ENCODE peak calls at places on chromosome 6, in five cellular contexts. One of them, this sample, is unnamed.

GRCh38 chr6:34630040-34630439 is 66.5 kb downstream of the ILRUN start:
- DNase-seq in adrenal gland: no peak
- DNase-seq in prostate gland: no peak
- DNase-seq in GM23338: no peak
- DNase-seq in heart right ventricle: no peak
- DNase-seq in this sample: peak

GRCh38 chr6:9699890-9700289 is 715.0 kb downstream of the TFAP2A start:
- DNase-seq in prostate gland: no peak
- DNase-seq in GM23338: no peak
- DNase-seq in adrenal gland: no peak
- DNase-seq in heart right ventricle: no peak
- DNase-seq in this sample: no peak

GRCh38 chr6:14676084-14676483 is 558.5 kb downstream of the CD83 start:
- DNase-seq in heart right ventricle: no peak
- DNase-seq in adrenal gland: no peak
- DNase-seq in prostate gland: no peak
- DNase-seq in GM23338: no peak
- DNase-seq in this sample: no peak

GRCh38 chr6:138722425-138723371 is 50.9 kb upstream of the CCDC28A start:
- DNase-seq in prostate gland: no peak
- DNase-seq in adrenal gland: no peak
- DNase-seq in GM23338: no peak
- DNase-seq in heart right ventricle: no peak
- DNase-seq in this sample: peak

GRCh38 chr6:85641522-85641915 is 1.2 kb downstream of the SYNCRIP start:
- DNase-seq in heart right ventricle: no peak
- DNase-seq in prostate gland: no peak
- DNase-seq in adrenal gland: no peak
- DNase-seq in GM23338: no peak
- DNase-seq in this sample: no peak

GRCh38 chr6:155050311-155050710 is 55.2 kb downstream of the TIAM2 start:
- DNase-seq in heart right ventricle: no peak
- DNase-seq in adrenal gland: no peak
- DNase-seq in GM23338: no peak
- DNase-seq in prostate gland: no peak
- DNase-seq in this sample: peak

GRCh38 chr6:87879144-87879861 is 168.3 kb upstream of the SPACA1 start:
- DNase-seq in adrenal gland: no peak
- DNase-seq in heart right ventricle: no peak
- DNase-seq in GM23338: no peak
- DNase-seq in prostate gland: no peak
- DNase-seq in this sample: no peak

GRCh38 chr6:33207569-33208088 is 671 bp upstream of the RING1 start:
- DNase-seq in prostate gland: no peak
- DNase-seq in adrenal gland: peak
- DNase-seq in heart right ventricle: peak
- DNase-seq in GM23338: peak
- DNase-seq in this sample: peak

GRCh38 chr6:1917628-1918371 is 308.1 kb downstream of the FOXC1 start:
- DNase-seq in adrenal gland: peak
- DNase-seq in GM23338: no peak
- DNase-seq in heart right ventricle: no peak
- DNase-seq in prostate gland: no peak
- DNase-seq in this sample: peak

GRCh38 chr6:31710490-31711219 is 4.0 kb downstream of the LY6G6F start:
- DNase-seq in heart right ventricle: no peak
- DNase-seq in prostate gland: no peak
- DNase-seq in GM23338: no peak
- DNase-seq in adrenal gland: no peak
- DNase-seq in this sample: no peak

GRCh38 chr6:42162812-42163211 is 10.4 kb upstream of the GUCA1A start:
- DNase-seq in adrenal gland: no peak
- DNase-seq in prostate gland: no peak
- DNase-seq in GM23338: no peak
- DNase-seq in heart right ventricle: no peak
- DNase-seq in this sample: no peak

GRCh38 chr6:121482751-121483150 is 47.3 kb downstream of the GJA1 start:
- DNase-seq in prostate gland: no peak
- DNase-seq in adrenal gland: no peak
- DNase-seq in heart right ventricle: no peak
- DNase-seq in GM23338: no peak
- DNase-seq in this sample: no peak

GRCh38 chr6:17493286-17493685 is 99.9 kb downstream of the CAP2 start:
- DNase-seq in adrenal gland: peak
- DNase-seq in heart right ventricle: no peak
- DNase-seq in GM23338: no peak
- DNase-seq in prostate gland: no peak
- DNase-seq in this sample: peak

GRCh38 chr6:135094403-135094821 is 39.8 kb upstream of the HBS1L start:
- DNase-seq in adrenal gland: no peak
- DNase-seq in heart right ventricle: no peak
- DNase-seq in GM23338: no peak
- DNase-seq in prostate gland: no peak
- DNase-seq in this sample: no peak

GRCh38 chr6:34922177-34922663 is 33.2 kb downstream of the ANKS1A start:
- DNase-seq in prostate gland: no peak
- DNase-seq in adrenal gland: no peak
- DNase-seq in heart right ventricle: no peak
- DNase-seq in GM23338: no peak
- DNase-seq in this sample: peak

GRCh38 chr6:38638941-38639497 is 710 bp downstream of the BTBD9 start:
- DNase-seq in adrenal gland: peak
- DNase-seq in GM23338: peak
- DNase-seq in prostate gland: no peak
- DNase-seq in heart right ventricle: peak
- DNase-seq in this sample: peak

GRCh38 chr6:107871981-107872380 is 47.9 kb upstream of the SCML4 start:
- DNase-seq in heart right ventricle: no peak
- DNase-seq in adrenal gland: no peak
- DNase-seq in GM23338: no peak
- DNase-seq in prostate gland: no peak
- DNase-seq in this sample: no peak

GRCh38 chr6:156776470-156776840 is 723 bp upstream of the ARID1B start:
- DNase-seq in prostate gland: peak
- DNase-seq in heart right ventricle: no peak
- DNase-seq in adrenal gland: no peak
- DNase-seq in GM23338: no peak
- DNase-seq in this sample: peak

GRCh38 chr6:158642805-158643489 is 1.6 kb downstream of the DYNLT1 start:
- DNase-seq in prostate gland: no peak
- DNase-seq in adrenal gland: no peak
- DNase-seq in heart right ventricle: no peak
- DNase-seq in GM23338: no peak
- DNase-seq in this sample: no peak

GRCh38 chr6:158645064-158646022 is 800 bp upstream of the DYNLT1 start:
- DNase-seq in adrenal gland: no peak
- DNase-seq in GM23338: no peak
- DNase-seq in prostate gland: no peak
- DNase-seq in heart right ventricle: no peak
- DNase-seq in this sample: no peak

GRCh38 chr6:158646023-158646888 is 1.7 kb upstream of the DYNLT1 start:
- DNase-seq in GM23338: no peak
- DNase-seq in adrenal gland: no peak
- DNase-seq in heart right ventricle: no peak
- DNase-seq in prostate gland: no peak
- DNase-seq in this sample: no peak

GRCh38 chr6:158642097-158642601 is 2.4 kb downstream of the DYNLT1 start:
- DNase-seq in adrenal gland: peak
- DNase-seq in heart right ventricle: peak
- DNase-seq in prostate gland: no peak
- DNase-seq in GM23338: no peak
- DNase-seq in this sample: peak

DNA sequence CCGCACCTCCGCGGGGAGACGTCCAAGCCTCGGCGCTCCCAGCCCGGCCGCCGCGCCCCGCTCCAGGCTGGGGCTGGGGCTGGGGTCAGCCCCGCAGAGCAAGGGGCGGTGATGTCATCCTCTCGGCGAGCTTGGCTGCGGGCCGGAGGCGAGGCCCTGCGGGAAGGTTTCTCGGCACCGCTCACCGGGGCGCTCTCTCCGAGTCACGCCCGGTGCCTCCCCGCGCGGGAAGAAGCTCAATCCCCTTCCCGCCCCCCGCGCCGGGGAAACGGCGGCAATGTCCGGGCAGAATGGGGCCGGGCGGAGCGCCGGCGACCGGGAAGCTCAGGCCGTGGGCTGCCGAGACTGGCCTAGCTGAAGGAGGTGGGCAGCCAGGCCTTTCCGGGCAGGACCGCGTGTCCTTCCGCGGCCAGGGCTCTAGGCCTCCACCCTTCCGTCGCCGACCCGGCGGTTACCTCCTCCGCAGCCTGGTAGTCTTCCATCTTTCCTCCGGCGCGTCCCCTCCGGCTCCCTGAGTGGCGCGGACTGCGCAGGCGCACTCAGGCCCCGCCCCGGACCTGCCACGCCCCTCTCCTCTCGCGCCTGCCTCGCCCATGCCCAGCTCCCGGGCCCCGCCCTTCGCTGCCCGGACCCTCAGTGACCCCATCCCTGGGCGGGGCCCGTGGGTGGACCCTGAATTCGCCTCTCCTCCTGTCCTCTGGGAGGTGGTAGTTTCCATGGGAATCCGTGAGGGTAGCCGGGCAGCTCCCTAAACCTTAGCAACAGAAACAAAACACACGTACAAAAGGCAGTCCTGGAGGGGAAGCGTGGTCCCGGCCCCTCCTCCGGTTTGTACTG is at the start of gene DYNLT1:
- DNase-seq in prostate gland: peak
- DNase-seq in adrenal gland: peak
- DNase-seq in heart right ventricle: peak
- DNase-seq in GM23338: peak
- DNase-seq in this sample: peak
- H3K4me3 ChIP-seq in prostate gland: peak
- H3K4me3 ChIP-seq in adrenal gland: peak
- H3K4me3 ChIP-seq in heart right ventricle: peak
- H3K4me3 ChIP-seq in GM23338: peak
- H3K4me3 ChIP-seq in this sample: peak

DNA sequence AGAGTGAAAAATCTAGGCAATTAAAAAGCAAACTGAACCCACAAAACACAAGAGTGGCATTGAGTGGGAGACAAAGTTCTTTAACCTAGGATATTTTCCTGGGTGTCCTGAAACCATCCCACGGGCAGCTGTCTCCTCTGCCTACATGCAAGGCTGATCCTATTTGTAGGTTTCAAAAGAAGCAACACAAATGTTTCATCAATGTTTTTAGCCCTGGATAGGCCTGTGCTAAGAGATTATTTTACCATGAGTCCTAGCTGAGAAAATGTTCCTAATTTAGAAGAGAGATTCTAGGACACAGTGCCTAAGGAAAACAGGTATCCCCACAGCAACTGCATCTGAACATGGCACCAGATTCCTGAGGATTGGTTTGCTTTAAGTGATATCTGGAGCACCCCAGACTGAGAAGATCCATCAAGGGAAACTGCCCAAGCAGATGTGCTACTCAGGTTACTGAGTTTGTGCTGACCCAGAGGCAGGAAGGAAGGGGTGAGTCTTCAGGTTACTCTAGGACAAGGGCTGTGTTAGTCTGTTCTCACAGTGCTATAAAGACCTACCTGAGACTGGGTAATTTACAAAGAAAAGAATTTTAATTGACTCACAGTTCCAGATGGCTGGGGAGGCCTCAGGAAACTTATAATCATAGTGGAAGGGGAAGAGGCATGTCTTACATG is 111.6 kb upstream of the UST start:
- DNase-seq in adrenal gland: no peak
- DNase-seq in heart right ventricle: no peak
- DNase-seq in GM23338: no peak
- DNase-seq in prostate gland: no peak
- DNase-seq in this sample: no peak
- H3K27ac ChIP-seq in adrenal gland: no peak
- H3K27ac ChIP-seq in heart right ventricle: no peak
- H3K27ac ChIP-seq in GM23338: no peak
- H3K27ac ChIP-seq in prostate gland: no peak
- H3K27ac ChIP-seq in this sample: no peak

DNA sequence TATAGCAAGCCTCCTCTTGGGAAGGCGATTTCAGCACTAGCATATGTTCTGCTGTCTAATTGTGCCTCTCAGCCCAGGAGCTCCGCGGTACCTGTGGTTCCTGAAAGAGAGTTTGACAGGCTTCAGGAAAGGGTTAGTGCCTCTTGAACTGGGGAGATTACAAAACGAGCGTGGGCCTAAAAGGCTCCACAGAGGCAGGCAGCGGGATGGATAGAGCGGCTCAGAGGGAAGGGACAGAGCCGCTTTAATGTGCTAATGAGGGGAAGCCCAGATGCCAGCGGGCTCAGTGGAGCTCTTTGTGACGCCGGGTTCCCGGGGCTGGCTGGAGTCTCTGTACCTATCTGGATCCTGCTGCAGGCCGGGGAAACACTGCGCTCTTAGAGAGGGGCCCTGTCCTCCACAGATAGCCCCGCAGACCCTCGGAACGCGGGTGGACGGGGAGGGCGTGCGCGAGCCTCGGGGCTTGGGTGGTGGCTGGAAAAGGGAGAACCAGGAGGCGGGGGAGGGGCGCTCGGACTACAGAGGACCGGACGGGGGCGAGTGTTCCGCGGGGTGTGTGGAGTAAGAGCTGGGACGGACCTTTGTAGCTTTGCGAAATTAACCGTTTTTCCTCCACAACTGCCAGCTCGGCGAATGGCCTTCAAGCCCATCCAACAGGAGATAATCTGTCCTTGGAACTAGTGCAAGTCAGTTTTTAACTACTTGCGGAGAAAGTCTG is 12.9 kb downstream of the SLC35F1 start:
- DNase-seq in adrenal gland: peak
- DNase-seq in GM23338: peak
- DNase-seq in prostate gland: peak
- DNase-seq in heart right ventricle: no peak
- DNase-seq in this sample: no peak
- H3K4me3 ChIP-seq in adrenal gland: peak
- H3K4me3 ChIP-seq in GM23338: peak
- H3K4me3 ChIP-seq in prostate gland: peak
- H3K4me3 ChIP-seq in heart right ventricle: peak
- H3K4me3 ChIP-seq in this sample: peak

GRCh38 chr6:49462071-49462470 is 982 bp downstream of the MMUT start:
- DNase-seq in prostate gland: no peak
- DNase-seq in adrenal gland: no peak
- DNase-seq in heart right ventricle: no peak
- DNase-seq in GM23338: no peak
- DNase-seq in this sample: no peak

GRCh38 chr6:49462599-49462926 is 490 bp downstream of the MMUT start:
- DNase-seq in prostate gland: no peak
- DNase-seq in adrenal gland: no peak
- DNase-seq in GM23338: peak
- DNase-seq in heart right ventricle: no peak
- DNase-seq in this sample: no peak

GRCh38 chr6:49462927-49463611 is at the start of the genes CENPQ and MMUT:
- DNase-seq in adrenal gland: peak
- DNase-seq in heart right ventricle: peak
- DNase-seq in prostate gland: peak
- DNase-seq in GM23338: peak
- DNase-seq in this sample: peak

GRCh38 chr6:49464691-49465090 is 1.5 kb downstream of the CENPQ start:
- DNase-seq in GM23338: no peak
- DNase-seq in adrenal gland: no peak
- DNase-seq in heart right ventricle: no peak
- DNase-seq in prostate gland: no peak
- DNase-seq in this sample: no peak

DNA sequence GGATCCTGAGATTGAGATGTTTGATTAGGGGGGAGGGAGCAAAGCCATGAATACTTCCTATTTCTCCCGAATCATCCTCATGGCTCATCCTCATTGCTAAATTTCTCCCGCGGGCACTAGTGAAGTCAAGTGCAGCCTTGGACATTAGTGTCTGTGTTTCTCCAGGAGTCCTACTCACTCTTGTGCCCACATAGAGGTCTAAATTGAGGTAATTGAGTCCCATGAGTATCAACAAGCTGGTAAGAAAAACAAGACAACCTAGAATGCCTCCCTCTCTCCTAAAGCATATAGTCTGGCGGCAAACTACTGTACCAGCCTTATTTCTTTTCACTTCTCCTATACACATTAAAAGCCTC is 420 bp downstream of the CENPQ start:
- DNase-seq in adrenal gland: no peak
- DNase-seq in GM23338: no peak
- DNase-seq in heart right ventricle: no peak
- DNase-seq in prostate gland: no peak
- DNase-seq in this sample: no peak
- H3K27ac ChIP-seq in adrenal gland: peak
- H3K27ac ChIP-seq in GM23338: peak
- H3K27ac ChIP-seq in heart right ventricle: peak
- H3K27ac ChIP-seq in prostate gland: peak
- H3K27ac ChIP-seq in this sample: peak